ENCODE peak calls at places on chromosomes 4 and X, in six cellular contexts. One of them, this sample, is unnamed.

GRCh38 chrX:95056901-95057300 is 1382.9 kb downstream of the FAM133A start:
- DNase-seq in epithelial cell of prostate: no peak
- DNase-seq in GM23248: peak
- DNase-seq in activated CD8-positive, alpha-beta T cell treated with anti-CD3 and anti-CD28 coated beads, Interleukin-2, amount 10 ng/mL, durations not matched to agents 7 days and 5 days: no peak
- DNase-seq in stimulated activated naive CD4-positive, alpha-beta T cell: no peak
- DNase-seq in amniotic stem cell: peak
- DNase-seq in this sample: no peak

GRCh38 chr4:182133033-182133432 is 110.2 kb upstream of the TENM3 start:
- DNase-seq in activated CD8-positive, alpha-beta T cell treated with anti-CD3 and anti-CD28 coated beads, Interleukin-2, amount 10 ng/mL, durations not matched to agents 7 days and 5 days: no peak
- DNase-seq in epithelial cell of prostate: no peak
- DNase-seq in stimulated activated naive CD4-positive, alpha-beta T cell: no peak
- DNase-seq in amniotic stem cell: no peak
- DNase-seq in GM23248: no peak
- DNase-seq in this sample: no peak

GRCh38 chrX:115589419-115589818 is 28.4 kb downstream of the PLS3 start:
- DNase-seq in stimulated activated naive CD4-positive, alpha-beta T cell: no peak
- DNase-seq in epithelial cell of prostate: peak
- DNase-seq in amniotic stem cell: no peak
- DNase-seq in activated CD8-positive, alpha-beta T cell treated with anti-CD3 and anti-CD28 coated beads, Interleukin-2, amount 10 ng/mL, durations not matched to agents 7 days and 5 days: no peak
- DNase-seq in GM23248: peak
- DNase-seq in this sample: no peak

GRCh38 chr4:18397681-18398080 is 376.1 kb upstream of the LCORL start:
- DNase-seq in stimulated activated naive CD4-positive, alpha-beta T cell: no peak
- DNase-seq in GM23248: no peak
- DNase-seq in epithelial cell of prostate: no peak
- DNase-seq in amniotic stem cell: no peak
- DNase-seq in activated CD8-positive, alpha-beta T cell treated with anti-CD3 and anti-CD28 coated beads, Interleukin-2, amount 10 ng/mL, durations not matched to agents 7 days and 5 days: no peak
- DNase-seq in this sample: no peak

GRCh38 chrX:110536788-110537187 is 178.1 kb downstream of the RTL9 start:
- DNase-seq in GM23248: no peak
- DNase-seq in activated CD8-positive, alpha-beta T cell treated with anti-CD3 and anti-CD28 coated beads, Interleukin-2, amount 10 ng/mL, durations not matched to agents 7 days and 5 days: no peak
- DNase-seq in epithelial cell of prostate: no peak
- DNase-seq in stimulated activated naive CD4-positive, alpha-beta T cell: no peak
- DNase-seq in amniotic stem cell: no peak
- DNase-seq in this sample: no peak

GRCh38 chr4:184954482-184954881 is 63.8 kb upstream of the HELT start:
- DNase-seq in amniotic stem cell: no peak
- DNase-seq in GM23248: no peak
- DNase-seq in activated CD8-positive, alpha-beta T cell treated with anti-CD3 and anti-CD28 coated beads, Interleukin-2, amount 10 ng/mL, durations not matched to agents 7 days and 5 days: no peak
- DNase-seq in epithelial cell of prostate: no peak
- DNase-seq in stimulated activated naive CD4-positive, alpha-beta T cell: no peak
- DNase-seq in this sample: no peak

GRCh38 chr4:168679397-168680176 is 182.7 kb downstream of the PALLD start:
- DNase-seq in activated CD8-positive, alpha-beta T cell treated with anti-CD3 and anti-CD28 coated beads, Interleukin-2, amount 10 ng/mL, durations not matched to agents 7 days and 5 days: no peak
- DNase-seq in stimulated activated naive CD4-positive, alpha-beta T cell: no peak
- DNase-seq in epithelial cell of prostate: no peak
- DNase-seq in amniotic stem cell: peak
- DNase-seq in GM23248: no peak
- DNase-seq in this sample: no peak

GRCh38 chrX:118373538-118373937 is 27.6 kb downstream of the WDR44 start:
- DNase-seq in GM23248: peak
- DNase-seq in amniotic stem cell: no peak
- DNase-seq in epithelial cell of prostate: no peak
- DNase-seq in stimulated activated naive CD4-positive, alpha-beta T cell: no peak
- DNase-seq in activated CD8-positive, alpha-beta T cell treated with anti-CD3 and anti-CD28 coated beads, Interleukin-2, amount 10 ng/mL, durations not matched to agents 7 days and 5 days: no peak
- DNase-seq in this sample: no peak